ENCODE peak calls at places on chromosomes 6 and 20, in seven cellular contexts. N is sigmoid colon; E is AG04450; A is Jurkat, Clone E6-1; X is choroid plexus epithelial cell; H is fibroblast of lung; P is hepatocyte. U is an unnamed sample.

GRCh38 chr6:35259946-35260626 is 551 bp downstream of the ZNF76 start:
- DNase-seq in P (peak), X (peak), E (no peak), H (peak), N (peak), A (peak), U (no peak)

GRCh38 chr20:5945963-5946362 is 4.4 kb downstream of the TRMT6 start:
- DNase-seq in N (no peak), X (peak), H (peak), A (no peak), P (no peak), E (peak), U (no peak)

GRCh38 chr20:22905667-22906066 is 129.4 kb upstream of the SSTR4 start:
- DNase-seq in P (no peak), A (no peak), X (peak), H (peak), N (peak), E (no peak), U (peak)

GRCh38 chr20:14495066-14495465 is 157.7 kb upstream of the FLRT3 start:
- DNase-seq in E (no peak), A (no peak), P (no peak), N (no peak), X (no peak), H (no peak), U (no peak)

GRCh38 chr6:105077592-105078463 is 102.0 kb downstream of the POPDC3 start:
- DNase-seq in P (peak), N (no peak), E (peak), H (peak), A (peak), X (peak), U (no peak)

GRCh38 chr6:142152731-142153130 is 5.7 kb downstream of the VTA1 start:
- DNase-seq in N (no peak), E (peak), H (peak), P (no peak), X (peak), A (no peak), U (peak)

GRCh38 chr6:136600818-136601217 is 50.6 kb upstream of the MAP7 start:
- DNase-seq in P (peak), E (no peak), A (no peak), H (peak), X (no peak), N (peak), U (no peak)

GRCh38 chr20:58930496-58930895 is 50.6 kb upstream of the NELFCD start:
- DNase-seq in N (no peak), A (no peak), P (no peak), X (no peak), E (no peak), H (no peak), U (no peak)

GRCh38 chr20:17571967-17572638 is 2.2 kb downstream of the DSTN start:
- DNase-seq in P (no peak), N (no peak), E (no peak), X (no peak), A (no peak), H (no peak), U (no peak)

GRCh38 chr20:49775229-49775693 is 37.4 kb upstream of the SLC9A8 start:
- DNase-seq in P (peak), H (peak), N (peak), A (no peak), E (no peak), X (peak), U (no peak)

GRCh38 chr6:160519603-160520042 is 144.5 kb downstream of the LPA start:
- DNase-seq in X (peak), A (no peak), H (no peak), E (no peak), N (no peak), P (no peak), U (no peak)

GRCh38 chr20:34045930-34046329 is 52.2 kb downstream of the RALY start:
- DNase-seq in P (peak), E (no peak), H (no peak), N (no peak), A (no peak), X (no peak), U (no peak)

GRCh38 chr6:37137201-37137880 is 32.6 kb upstream of the PIM1 start:
- DNase-seq in X (peak), P (peak), E (peak), N (peak), A (no peak), H (peak), U (peak)

GRCh38 chr6:66326228-66326627 is 619.2 kb upstream of the EYS start:
- DNase-seq in H (no peak), X (no peak), E (no peak), P (no peak), N (no peak), A (no peak), U (no peak)

GRCh38 chr6:3328796-3329195 is 70.0 kb downstream of the PSMG4 start:
- DNase-seq in X (no peak), A (no peak), P (no peak), H (no peak), N (no peak), E (no peak), U (no peak)

GRCh38 chr6:23611776-23612381 is 514.1 kb upstream of the NRSN1 start:
- DNase-seq in X (no peak), P (no peak), N (no peak), H (no peak), E (no peak), A (no peak), U (no peak)

GRCh38 chr6:57252975-57253374 is 30.9 kb upstream of the RAB23 start:
- DNase-seq in X (peak), N (no peak), H (peak), P (no peak), E (peak), A (no peak), U (no peak)

GRCh38 chr6:102670756-102671155 is 1277.2 kb downstream of the GRIK2 start:
- DNase-seq in H (no peak), N (no peak), A (no peak), X (no peak), E (no peak), P (no peak), U (no peak)

GRCh38 chr20:52448513-52448912 is 256.9 kb upstream of the ZFP64 start:
- DNase-seq in N (no peak), P (no peak), H (peak), A (no peak), X (peak), E (no peak), U (no peak)
- H3K4me3 ChIP-seq in N (no peak), P (no peak), H (no peak), A (no peak), X (no peak), E (no peak), U (no peak)

DNA sequence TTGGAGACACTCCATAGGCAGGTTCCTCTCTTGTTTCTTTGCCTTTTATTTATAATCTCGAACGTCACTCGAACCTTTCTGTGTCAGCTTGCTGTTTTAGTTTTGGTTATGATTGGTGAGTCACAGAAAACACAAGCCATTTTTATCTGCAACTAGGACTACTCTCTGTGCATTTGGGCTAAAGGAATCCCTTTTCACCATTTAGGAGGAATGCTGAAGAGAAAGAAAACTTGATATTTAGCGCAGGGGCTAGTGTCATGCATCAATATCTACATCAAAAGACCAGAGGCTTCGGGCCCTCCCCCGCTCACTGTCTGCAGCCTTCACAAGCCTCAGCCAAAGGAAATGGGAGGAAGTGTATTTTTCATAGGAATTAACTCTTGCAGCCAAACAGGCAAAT is 507.8 kb upstream of the CITED2 start:
- DNase-seq in X (peak), P (no peak), E (no peak), H (peak), A (no peak), N (no peak), U (no peak)
- H3K4me3 ChIP-seq in X (no peak), P (no peak), E (peak), H (no peak), A (no peak), N (no peak), U (no peak)

GRCh38 chr6:44269921-44270525 is at the start of gene TMEM151B:
- DNase-seq in E (no peak), H (no peak), P (no peak), X (no peak), A (no peak), N (no peak), U (no peak)
- H3K4me3 ChIP-seq in E (peak), H (no peak), P (no peak), X (peak), A (peak), N (no peak), U (peak)

GRCh38 chr6:154622618-154623336 is 110.4 kb upstream of the SCAF8 start:
- DNase-seq in E (no peak), N (no peak), P (no peak), A (no peak), X (no peak), H (no peak), U (no peak)
- H3K4me3 ChIP-seq in E (no peak), N (no peak), P (no peak), A (no peak), X (no peak), H (no peak), U (no peak)

U was measured in AG04449.